ENCODE peak calls at places on chromosomes 4 and X, in six cellular contexts. One of them, this sample, is unnamed.

GRCh38 chr4:134201216-134202098 is at the start of gene PABPC4L:
- DNase-seq in GM12865: no peak
- DNase-seq in AG09309: no peak
- DNase-seq in body of pancreas: peak; percentile 49
- DNase-seq in psoas muscle: peak; percentile 26
- DNase-seq in esophagus muscularis mucosa: no peak
- DNase-seq in this sample: peak; percentile 77

GRCh38 chr4:109334129-109334528 is 31.7 kb upstream of the COL25A1 start:
- DNase-seq in GM12865: no peak
- DNase-seq in AG09309: no peak
- DNase-seq in body of pancreas: no peak
- DNase-seq in psoas muscle: no peak
- DNase-seq in esophagus muscularis mucosa: no peak
- DNase-seq in this sample: no peak

GRCh38 chrX:119516157-119516702 is 48.0 kb downstream of the SLC25A5 start:
- DNase-seq in GM12865: peak; percentile 75
- DNase-seq in AG09309: no peak
- DNase-seq in body of pancreas: peak; percentile 32
- DNase-seq in psoas muscle: no peak
- DNase-seq in esophagus muscularis mucosa: no peak
- DNase-seq in this sample: peak; percentile 67

GRCh38 chrX:110044531-110045249 is 41.8 kb downstream of the TMEM164 start:
- DNase-seq in GM12865: no peak
- DNase-seq in AG09309: no peak
- DNase-seq in body of pancreas: no peak
- DNase-seq in psoas muscle: no peak
- DNase-seq in esophagus muscularis mucosa: no peak
- DNase-seq in this sample: no peak

GRCh38 chrX:153498453-153498852 is 3.7 kb downstream of the BGN start:
- DNase-seq in GM12865: no peak
- DNase-seq in AG09309: no peak
- DNase-seq in body of pancreas: no peak
- DNase-seq in psoas muscle: no peak
- DNase-seq in esophagus muscularis mucosa: no peak
- DNase-seq in this sample: no peak

GRCh38 chrX:71542411-71542810 is 9.5 kb downstream of the OGT start:
- DNase-seq in GM12865: no peak
- DNase-seq in AG09309: peak; percentile 35
- DNase-seq in body of pancreas: no peak
- DNase-seq in psoas muscle: no peak
- DNase-seq in esophagus muscularis mucosa: no peak
- DNase-seq in this sample: peak; percentile 29

GRCh38 chr4:5051210-5051691 is at the start of gene STK32B:
- DNase-seq in GM12865: peak; percentile 20
- DNase-seq in AG09309: peak; percentile 40
- DNase-seq in body of pancreas: peak; percentile 47
- DNase-seq in psoas muscle: peak; percentile 63
- DNase-seq in esophagus muscularis mucosa: peak; percentile 92
- DNase-seq in this sample: peak; percentile 62

GRCh38 chr4:101064541-101065180 is 282.7 kb downstream of the PPP3CA start:
- DNase-seq in GM12865: no peak
- DNase-seq in AG09309: no peak
- DNase-seq in body of pancreas: no peak
- DNase-seq in psoas muscle: no peak
- DNase-seq in esophagus muscularis mucosa: no peak
- DNase-seq in this sample: no peak

GRCh38 chr4:76874176-76874575 is 23.8 kb downstream of the SOWAHB start:
- DNase-seq in GM12865: peak; percentile 37
- DNase-seq in AG09309: no peak
- DNase-seq in body of pancreas: no peak
- DNase-seq in psoas muscle: no peak
- DNase-seq in esophagus muscularis mucosa: no peak
- DNase-seq in this sample: no peak

GRCh38 chr4:52657630-52658501 is 1.2 kb downstream of the USP46 start:
- DNase-seq in GM12865: no peak
- DNase-seq in AG09309: no peak
- DNase-seq in body of pancreas: peak; percentile 40
- DNase-seq in psoas muscle: peak; percentile 31
- DNase-seq in esophagus muscularis mucosa: no peak
- DNase-seq in this sample: peak; percentile 59

GRCh38 chrX:151977923-151978322 is 3.4 kb upstream of the GABRE start:
- DNase-seq in GM12865: no peak
- DNase-seq in AG09309: no peak
- DNase-seq in body of pancreas: no peak
- DNase-seq in psoas muscle: no peak
- DNase-seq in esophagus muscularis mucosa: no peak
- DNase-seq in this sample: no peak

GRCh38 chrX:68186552-68187262 is 246.6 kb downstream of the OPHN1 start:
- DNase-seq in GM12865: no peak
- DNase-seq in AG09309: no peak
- DNase-seq in body of pancreas: no peak
- DNase-seq in psoas muscle: no peak
- DNase-seq in esophagus muscularis mucosa: no peak
- DNase-seq in this sample: no peak

GRCh38 chr4:76951333-76952033 is 1.9 kb downstream of the SEPTIN11 start:
- DNase-seq in GM12865: no peak
- DNase-seq in AG09309: no peak
- DNase-seq in body of pancreas: no peak
- DNase-seq in psoas muscle: no peak
- DNase-seq in esophagus muscularis mucosa: no peak
- DNase-seq in this sample: no peak

GRCh38 chr4:89998350-89999098 is 103.9 kb downstream of the MMRN1 start:
- DNase-seq in GM12865: no peak
- DNase-seq in AG09309: no peak
- DNase-seq in body of pancreas: no peak
- DNase-seq in psoas muscle: no peak
- DNase-seq in esophagus muscularis mucosa: no peak
- DNase-seq in this sample: no peak

GRCh38 chr4:169005453-169006099 is 4.5 kb downstream of the CBR4 start:
- DNase-seq in GM12865: peak; percentile 10
- DNase-seq in AG09309: no peak
- DNase-seq in body of pancreas: no peak
- DNase-seq in psoas muscle: no peak
- DNase-seq in esophagus muscularis mucosa: no peak
- DNase-seq in this sample: peak; percentile 46

GRCh38 chrX:41118156-41118555 is 32.9 kb downstream of the USP9X start:
- DNase-seq in GM12865: peak; percentile 66
- DNase-seq in AG09309: no peak
- DNase-seq in body of pancreas: no peak
- DNase-seq in psoas muscle: no peak
- DNase-seq in esophagus muscularis mucosa: no peak
- DNase-seq in this sample: no peak

GRCh38 chr4:183503497-183504063 is 1.3 kb upstream of the ING2 start:
- DNase-seq in GM12865: peak; percentile 7
- DNase-seq in AG09309: no peak
- DNase-seq in body of pancreas: no peak
- DNase-seq in psoas muscle: no peak
- DNase-seq in esophagus muscularis mucosa: no peak
- DNase-seq in this sample: no peak

GRCh38 chrX:13432376-13432775 is 112.5 kb upstream of the ATXN3L start:
- DNase-seq in GM12865: no peak
- DNase-seq in AG09309: peak; percentile 96
- DNase-seq in body of pancreas: peak; percentile 10
- DNase-seq in psoas muscle: no peak
- DNase-seq in esophagus muscularis mucosa: no peak
- DNase-seq in this sample: peak; percentile 93

GRCh38 chr4:124104101-124104500 is 608.4 kb downstream of the ANKRD50 start:
- DNase-seq in GM12865: no peak
- DNase-seq in AG09309: no peak
- DNase-seq in body of pancreas: no peak
- DNase-seq in psoas muscle: no peak
- DNase-seq in esophagus muscularis mucosa: no peak
- DNase-seq in this sample: no peak

GRCh38 chr4:123603165-123603564 is 206.6 kb downstream of the SPRY1 start:
- DNase-seq in GM12865: no peak
- DNase-seq in AG09309: no peak
- DNase-seq in body of pancreas: no peak
- DNase-seq in psoas muscle: no peak
- DNase-seq in esophagus muscularis mucosa: no peak
- DNase-seq in this sample: peak; percentile 29

GRCh38 chr4:183469327-183469726 is 24.9 kb downstream of the CDKN2AIP start:
- DNase-seq in GM12865: peak; percentile 4
- DNase-seq in AG09309: no peak
- DNase-seq in body of pancreas: no peak
- DNase-seq in psoas muscle: no peak
- DNase-seq in esophagus muscularis mucosa: peak; percentile 17
- DNase-seq in this sample: no peak

GRCh38 chrX:52220936-52221335 is 36.2 kb downstream of the MAGED4 start:
- DNase-seq in GM12865: no peak
- DNase-seq in AG09309: no peak
- DNase-seq in body of pancreas: no peak
- DNase-seq in psoas muscle: no peak
- DNase-seq in esophagus muscularis mucosa: no peak
- DNase-seq in this sample: no peak
- TF ChIP-seq CTCF in GM12865: no peak
- TF ChIP-seq CTCF in AG09309: no peak
- TF ChIP-seq CTCF in body of pancreas: no peak
- TF ChIP-seq CTCF in psoas muscle: no peak
- TF ChIP-seq CTCF in esophagus muscularis mucosa: no peak
- TF ChIP-seq CTCF in this sample: no peak

GRCh38 chr4:159052315-159052714 is 50.6 kb upstream of the RAPGEF2 start:
- DNase-seq in GM12865: peak; percentile 86
- DNase-seq in AG09309: no peak
- DNase-seq in body of pancreas: no peak
- DNase-seq in psoas muscle: no peak
- DNase-seq in esophagus muscularis mucosa: no peak
- DNase-seq in this sample: no peak
- H3K4me3 ChIP-seq in GM12865: peak overlapping the region; percentile 31
- H3K4me3 ChIP-seq in AG09309: no peak overlapping the region
- H3K4me3 ChIP-seq in body of pancreas: no peak overlapping the region
- H3K4me3 ChIP-seq in psoas muscle: no peak overlapping the region
- H3K4me3 ChIP-seq in esophagus muscularis mucosa: no peak overlapping the region
- H3K4me3 ChIP-seq in this sample: no peak overlapping the region

GRCh38 chr4:55186123-55186522 is 60.7 kb upstream of the KDR start:
- DNase-seq in GM12865: no peak
- DNase-seq in AG09309: no peak
- DNase-seq in body of pancreas: no peak
- DNase-seq in psoas muscle: no peak
- DNase-seq in esophagus muscularis mucosa: no peak
- DNase-seq in this sample: no peak

GRCh38 chr4:55186700-55187099 is 61.3 kb upstream of the KDR start:
- DNase-seq in GM12865: no peak
- DNase-seq in AG09309: no peak
- DNase-seq in body of pancreas: no peak
- DNase-seq in psoas muscle: no peak
- DNase-seq in esophagus muscularis mucosa: no peak
- DNase-seq in this sample: no peak

GRCh38 chr4:55183926-55184599 is 58.7 kb upstream of the KDR start:
- DNase-seq in GM12865: no peak
- DNase-seq in AG09309: peak; percentile 73
- DNase-seq in body of pancreas: no peak
- DNase-seq in psoas muscle: no peak
- DNase-seq in esophagus muscularis mucosa: no peak
- DNase-seq in this sample: peak; percentile 96

GRCh38 chr4:55181606-55182005 is 56.2 kb upstream of the KDR start:
- DNase-seq in GM12865: no peak
- DNase-seq in AG09309: no peak
- DNase-seq in body of pancreas: no peak
- DNase-seq in psoas muscle: no peak
- DNase-seq in esophagus muscularis mucosa: no peak
- DNase-seq in this sample: peak; percentile 66

GRCh38 chr4:55184600-55185523 is 59.5 kb upstream of the KDR start:
- DNase-seq in GM12865: peak; percentile 61
- DNase-seq in AG09309: no peak
- DNase-seq in body of pancreas: peak; percentile 53
- DNase-seq in psoas muscle: peak; percentile 24
- DNase-seq in esophagus muscularis mucosa: no peak
- DNase-seq in this sample: peak; percentile 67
- TF ChIP-seq CTCF in GM12865: peak; percentile 61
- TF ChIP-seq CTCF in AG09309: peak; percentile 14
- TF ChIP-seq CTCF in body of pancreas: peak; percentile 47
- TF ChIP-seq CTCF in psoas muscle: peak; percentile 11
- TF ChIP-seq CTCF in esophagus muscularis mucosa: no peak
- TF ChIP-seq CTCF in this sample: peak; percentile 40

GRCh38 chr4:153539058-153539826 is 73.1 kb downstream of the TMEM131L start:
- DNase-seq in GM12865: no peak
- DNase-seq in AG09309: no peak
- DNase-seq in body of pancreas: peak; percentile 72
- DNase-seq in psoas muscle: no peak
- DNase-seq in esophagus muscularis mucosa: peak; percentile 37
- DNase-seq in this sample: peak; percentile 15
- H3K4me3 ChIP-seq in GM12865: no peak overlapping the region
- H3K4me3 ChIP-seq in AG09309: no peak overlapping the region
- H3K4me3 ChIP-seq in body of pancreas: peak overlapping the region; percentile 0
- H3K4me3 ChIP-seq in psoas muscle: peak overlapping the region; percentile 50
- H3K4me3 ChIP-seq in esophagus muscularis mucosa: peak overlapping the region; percentile 50
- H3K4me3 ChIP-seq in this sample: peak overlapping the region; percentile 1